ENCODE peak calls at places on chromosomes 5 and 9, in ten cellular contexts. One of them, this sample, is unnamed.

GRCh38 chr5:10663531-10664183 is 97.4 kb downstream of the DAP start:
- DNase-seq in pancreas: peak
- DNase-seq in Caco-2: no peak
- DNase-seq in fibroblast of lung: peak
- DNase-seq in heart right ventricle: no peak
- DNase-seq in foreskin fibroblast: peak
- DNase-seq in AG10803: peak
- DNase-seq in uterus: no peak
- DNase-seq in GM12864: no peak
- DNase-seq in lung: no peak
- DNase-seq in this sample: peak

GRCh38 chr9:113682297-113682771 is 193.8 kb upstream of the ZNF618 start:
- DNase-seq in fibroblast of lung: peak
- DNase-seq in GM12864: peak
- DNase-seq in pancreas: peak
- DNase-seq in AG10803: peak
- DNase-seq in Caco-2: peak
- DNase-seq in lung: peak
- DNase-seq in uterus: peak
- DNase-seq in foreskin fibroblast: peak
- DNase-seq in heart right ventricle: peak
- DNase-seq in this sample: peak

GRCh38 chr5:109585012-109585599 is 104.6 kb upstream of the MAN2A1 start:
- DNase-seq in foreskin fibroblast: peak
- DNase-seq in heart right ventricle: no peak
- DNase-seq in GM12864: no peak
- DNase-seq in lung: no peak
- DNase-seq in uterus: no peak
- DNase-seq in fibroblast of lung: peak
- DNase-seq in Caco-2: no peak
- DNase-seq in AG10803: peak
- DNase-seq in pancreas: no peak
- DNase-seq in this sample: peak

GRCh38 chr5:146751781-146752401 is 126.7 kb downstream of the PPP2R2B start:
- DNase-seq in AG10803: no peak
- DNase-seq in GM12864: peak
- DNase-seq in heart right ventricle: no peak
- DNase-seq in foreskin fibroblast: no peak
- DNase-seq in fibroblast of lung: no peak
- DNase-seq in pancreas: no peak
- DNase-seq in lung: no peak
- DNase-seq in uterus: no peak
- DNase-seq in Caco-2: no peak
- DNase-seq in this sample: no peak

GRCh38 chr9:14524881-14525515 is 168.2 kb downstream of the ZDHHC21 start:
- DNase-seq in uterus: no peak
- DNase-seq in foreskin fibroblast: no peak
- DNase-seq in pancreas: no peak
- DNase-seq in Caco-2: no peak
- DNase-seq in GM12864: no peak
- DNase-seq in fibroblast of lung: no peak
- DNase-seq in AG10803: no peak
- DNase-seq in lung: no peak
- DNase-seq in heart right ventricle: no peak
- DNase-seq in this sample: no peak

GRCh38 chr9:97847474-97848236 is 5.4 kb upstream of the FOXE1 start:
- DNase-seq in pancreas: no peak
- DNase-seq in GM12864: no peak
- DNase-seq in fibroblast of lung: no peak
- DNase-seq in heart right ventricle: no peak
- DNase-seq in Caco-2: no peak
- DNase-seq in uterus: no peak
- DNase-seq in lung: no peak
- DNase-seq in AG10803: no peak
- DNase-seq in foreskin fibroblast: no peak
- DNase-seq in this sample: no peak

GRCh38 chr9:107737987-107738743 is 248.6 kb upstream of the KLF4 start:
- DNase-seq in fibroblast of lung: peak
- DNase-seq in heart right ventricle: peak
- DNase-seq in foreskin fibroblast: peak
- DNase-seq in AG10803: peak
- DNase-seq in Caco-2: no peak
- DNase-seq in pancreas: no peak
- DNase-seq in GM12864: no peak
- DNase-seq in uterus: peak
- DNase-seq in lung: no peak
- DNase-seq in this sample: peak

GRCh38 chr9:107307331-107307730 is 24.3 kb downstream of the RAD23B start:
- DNase-seq in foreskin fibroblast: peak
- DNase-seq in Caco-2: no peak
- DNase-seq in fibroblast of lung: no peak
- DNase-seq in GM12864: no peak
- DNase-seq in pancreas: no peak
- DNase-seq in uterus: no peak
- DNase-seq in AG10803: no peak
- DNase-seq in heart right ventricle: no peak
- DNase-seq in lung: no peak
- DNase-seq in this sample: no peak

GRCh38 chr9:99919930-99920329 is 13.5 kb downstream of the STX17 start:
- DNase-seq in Caco-2: no peak
- DNase-seq in heart right ventricle: no peak
- DNase-seq in AG10803: no peak
- DNase-seq in foreskin fibroblast: no peak
- DNase-seq in uterus: no peak
- DNase-seq in pancreas: no peak
- DNase-seq in lung: no peak
- DNase-seq in GM12864: no peak
- DNase-seq in fibroblast of lung: no peak
- DNase-seq in this sample: no peak

GRCh38 chr9:34328500-34328982 is 527 bp downstream of the KIF24 start:
- DNase-seq in Caco-2: no peak
- DNase-seq in heart right ventricle: no peak
- DNase-seq in uterus: no peak
- DNase-seq in foreskin fibroblast: no peak
- DNase-seq in fibroblast of lung: no peak
- DNase-seq in pancreas: no peak
- DNase-seq in GM12864: no peak
- DNase-seq in AG10803: peak
- DNase-seq in lung: no peak
- DNase-seq in this sample: peak

GRCh38 chr5:155953335-155953734 is 373.6 kb upstream of the SGCD start:
- DNase-seq in pancreas: no peak
- DNase-seq in Caco-2: no peak
- DNase-seq in AG10803: peak
- DNase-seq in fibroblast of lung: peak
- DNase-seq in heart right ventricle: no peak
- DNase-seq in uterus: no peak
- DNase-seq in foreskin fibroblast: no peak
- DNase-seq in lung: no peak
- DNase-seq in GM12864: no peak
- DNase-seq in this sample: no peak

GRCh38 chr9:12817702-12818101 is 42.9 kb downstream of the LURAP1L start:
- DNase-seq in GM12864: no peak
- DNase-seq in Caco-2: no peak
- DNase-seq in heart right ventricle: peak
- DNase-seq in pancreas: peak
- DNase-seq in foreskin fibroblast: peak
- DNase-seq in uterus: no peak
- DNase-seq in AG10803: no peak
- DNase-seq in lung: peak
- DNase-seq in fibroblast of lung: peak
- DNase-seq in this sample: peak

GRCh38 chr5:25020454-25020853 is 375.7 kb upstream of the CDH10 start:
- DNase-seq in foreskin fibroblast: no peak
- DNase-seq in pancreas: no peak
- DNase-seq in heart right ventricle: no peak
- DNase-seq in lung: no peak
- DNase-seq in Caco-2: no peak
- DNase-seq in uterus: no peak
- DNase-seq in GM12864: no peak
- DNase-seq in AG10803: no peak
- DNase-seq in fibroblast of lung: no peak
- DNase-seq in this sample: no peak

GRCh38 chr5:34915856-34916192 is 313 bp downstream of the BRIX1 start:
- DNase-seq in GM12864: no peak
- DNase-seq in pancreas: no peak
- DNase-seq in AG10803: no peak
- DNase-seq in fibroblast of lung: peak
- DNase-seq in uterus: no peak
- DNase-seq in Caco-2: no peak
- DNase-seq in lung: no peak
- DNase-seq in foreskin fibroblast: no peak
- DNase-seq in heart right ventricle: no peak
- DNase-seq in this sample: no peak

GRCh38 chr5:103013933-103014552 is 105.9 kb downstream of the GIN1 start:
- DNase-seq in fibroblast of lung: no peak
- DNase-seq in lung: no peak
- DNase-seq in GM12864: no peak
- DNase-seq in pancreas: no peak
- DNase-seq in uterus: no peak
- DNase-seq in foreskin fibroblast: peak
- DNase-seq in AG10803: no peak
- DNase-seq in heart right ventricle: no peak
- DNase-seq in Caco-2: no peak
- DNase-seq in this sample: peak

GRCh38 chr9:104539275-104539674 is 2.6 kb upstream of the OR13C3 start:
- DNase-seq in foreskin fibroblast: no peak
- DNase-seq in lung: no peak
- DNase-seq in fibroblast of lung: no peak
- DNase-seq in AG10803: no peak
- DNase-seq in heart right ventricle: no peak
- DNase-seq in pancreas: no peak
- DNase-seq in Caco-2: no peak
- DNase-seq in GM12864: no peak
- DNase-seq in uterus: no peak
- DNase-seq in this sample: no peak

GRCh38 chr5:39501403-39501802 is 76.6 kb upstream of the DAB2 start:
- DNase-seq in uterus: peak
- DNase-seq in AG10803: peak
- DNase-seq in lung: no peak
- DNase-seq in foreskin fibroblast: peak
- DNase-seq in GM12864: no peak
- DNase-seq in pancreas: no peak
- DNase-seq in fibroblast of lung: peak
- DNase-seq in heart right ventricle: peak
- DNase-seq in Caco-2: no peak
- DNase-seq in this sample: peak

GRCh38 chr5:31271567-31271966 is 78.1 kb downstream of the CDH6 start:
- DNase-seq in AG10803: no peak
- DNase-seq in foreskin fibroblast: no peak
- DNase-seq in pancreas: no peak
- DNase-seq in lung: no peak
- DNase-seq in Caco-2: no peak
- DNase-seq in GM12864: no peak
- DNase-seq in uterus: no peak
- DNase-seq in heart right ventricle: no peak
- DNase-seq in fibroblast of lung: no peak
- DNase-seq in this sample: no peak

GRCh38 chr5:31273161-31273560 is 79.7 kb downstream of the CDH6 start:
- DNase-seq in lung: no peak
- DNase-seq in pancreas: no peak
- DNase-seq in uterus: no peak
- DNase-seq in AG10803: no peak
- DNase-seq in heart right ventricle: no peak
- DNase-seq in GM12864: no peak
- DNase-seq in foreskin fibroblast: no peak
- DNase-seq in Caco-2: no peak
- DNase-seq in fibroblast of lung: peak
- DNase-seq in this sample: no peak

GRCh38 chr5:31269259-31269658 is 75.8 kb downstream of the CDH6 start:
- DNase-seq in lung: no peak
- DNase-seq in foreskin fibroblast: no peak
- DNase-seq in GM12864: no peak
- DNase-seq in heart right ventricle: no peak
- DNase-seq in pancreas: no peak
- DNase-seq in AG10803: no peak
- DNase-seq in uterus: no peak
- DNase-seq in fibroblast of lung: no peak
- DNase-seq in Caco-2: no peak
- DNase-seq in this sample: no peak

GRCh38 chr5:31270396-31270795 is 76.9 kb downstream of the CDH6 start:
- DNase-seq in AG10803: no peak
- DNase-seq in foreskin fibroblast: no peak
- DNase-seq in heart right ventricle: no peak
- DNase-seq in Caco-2: no peak
- DNase-seq in lung: no peak
- DNase-seq in pancreas: no peak
- DNase-seq in fibroblast of lung: no peak
- DNase-seq in GM12864: no peak
- DNase-seq in uterus: no peak
- DNase-seq in this sample: peak

GRCh38 chr5:31273631-31274378 is 80.3 kb downstream of the CDH6 start:
- DNase-seq in uterus: no peak
- DNase-seq in Caco-2: no peak
- DNase-seq in AG10803: no peak
- DNase-seq in foreskin fibroblast: no peak
- DNase-seq in fibroblast of lung: no peak
- DNase-seq in heart right ventricle: no peak
- DNase-seq in lung: no peak
- DNase-seq in pancreas: no peak
- DNase-seq in GM12864: no peak
- DNase-seq in this sample: no peak
- H3K4me3 ChIP-seq in uterus: peak
- H3K4me3 ChIP-seq in Caco-2: no peak
- H3K4me3 ChIP-seq in AG10803: peak
- H3K4me3 ChIP-seq in foreskin fibroblast: peak
- H3K4me3 ChIP-seq in fibroblast of lung: peak
- H3K4me3 ChIP-seq in heart right ventricle: peak
- H3K4me3 ChIP-seq in lung: no peak
- H3K4me3 ChIP-seq in pancreas: no peak
- H3K4me3 ChIP-seq in GM12864: no peak
- H3K4me3 ChIP-seq in this sample: peak

GRCh38 chr9:86434039-86434726 is 80.0 kb upstream of the TUT7 start:
- DNase-seq in GM12864: no peak
- DNase-seq in foreskin fibroblast: peak
- DNase-seq in heart right ventricle: no peak
- DNase-seq in uterus: peak
- DNase-seq in pancreas: no peak
- DNase-seq in AG10803: peak
- DNase-seq in lung: no peak
- DNase-seq in Caco-2: no peak
- DNase-seq in fibroblast of lung: peak
- DNase-seq in this sample: peak
- TF ChIP-seq CTCF in GM12864: peak
- TF ChIP-seq CTCF in foreskin fibroblast: peak
- TF ChIP-seq CTCF in heart right ventricle: peak
- TF ChIP-seq CTCF in uterus: peak
- TF ChIP-seq CTCF in pancreas: peak
- TF ChIP-seq CTCF in AG10803: peak
- TF ChIP-seq CTCF in lung: peak
- TF ChIP-seq CTCF in Caco-2: peak
- TF ChIP-seq CTCF in fibroblast of lung: peak
- TF ChIP-seq CTCF in this sample: peak

GRCh38 chr5:55175781-55176175 is 2.8 kb upstream of the CDC20B start:
- DNase-seq in AG10803: no peak
- DNase-seq in GM12864: no peak
- DNase-seq in lung: no peak
- DNase-seq in pancreas: no peak
- DNase-seq in uterus: no peak
- DNase-seq in Caco-2: no peak
- DNase-seq in foreskin fibroblast: no peak
- DNase-seq in heart right ventricle: no peak
- DNase-seq in fibroblast of lung: no peak
- DNase-seq in this sample: no peak
- H3K4me3 ChIP-seq in AG10803: no peak
- H3K4me3 ChIP-seq in GM12864: no peak
- H3K4me3 ChIP-seq in lung: no peak
- H3K4me3 ChIP-seq in pancreas: peak
- H3K4me3 ChIP-seq in uterus: no peak
- H3K4me3 ChIP-seq in Caco-2: peak
- H3K4me3 ChIP-seq in foreskin fibroblast: peak
- H3K4me3 ChIP-seq in heart right ventricle: no peak
- H3K4me3 ChIP-seq in fibroblast of lung: peak
- H3K4me3 ChIP-seq in this sample: no peak

GRCh38 chr5:160171656-160172055 is 52.4 kb upstream of the PWWP2A start:
- DNase-seq in uterus: no peak
- DNase-seq in Caco-2: no peak
- DNase-seq in GM12864: no peak
- DNase-seq in AG10803: no peak
- DNase-seq in foreskin fibroblast: no peak
- DNase-seq in fibroblast of lung: no peak
- DNase-seq in pancreas: no peak
- DNase-seq in lung: no peak
- DNase-seq in heart right ventricle: no peak
- DNase-seq in this sample: peak
- TF ChIP-seq CTCF in uterus: no peak
- TF ChIP-seq CTCF in Caco-2: no peak
- TF ChIP-seq CTCF in GM12864: no peak
- TF ChIP-seq CTCF in AG10803: no peak
- TF ChIP-seq CTCF in foreskin fibroblast: no peak
- TF ChIP-seq CTCF in fibroblast of lung: no peak
- TF ChIP-seq CTCF in pancreas: no peak
- TF ChIP-seq CTCF in lung: no peak
- TF ChIP-seq CTCF in heart right ventricle: no peak
- TF ChIP-seq CTCF in this sample: no peak